ENCODE peak calls at places on chromosomes 1 and 21, in eight cellular contexts. W, L, K, Z, H, M, C and I are unnamed samples.
A peak's percentile ranks its signal among the peaks of the same experiment; 100 is the strongest.

GRCh38 chr1:109530457-109531204 is 9.0 kb upstream of the GPR61 start:
- DNase-seq in L (no peak), K (no peak), H (no peak), M (no peak), W (no peak), Z (peak; percentile 57), C (no peak), I (no peak)

GRCh38 chr1:21752186-21752585 is 30.8 kb downstream of the USP48 start:
- DNase-seq in L (no peak), H (no peak), W (no peak), Z (no peak), C (no peak), K (no peak), M (no peak), I (no peak)

GRCh38 chr1:26126321-26127084 is 14.9 kb downstream of the PDIK1L start:
- DNase-seq in L (no peak), C (no peak), Z (no peak), H (no peak), M (no peak), W (no peak), K (peak; percentile 35), I (peak; percentile 34)

GRCh38 chr1:153478692-153479618 is 18.5 kb upstream of the S100A7 start:
- DNase-seq in K (no peak), M (no peak), H (no peak), Z (no peak), C (no peak), L (no peak), W (no peak), I (no peak)

GRCh38 chr1:169052727-169053126 is 53.8 kb upstream of the ATP1B1 start:
- DNase-seq in W (no peak), K (no peak), Z (no peak), M (no peak), L (no peak), C (no peak), H (no peak), I (no peak)

GRCh38 chr1:68198752-68199151 is 33.6 kb downstream of the WLS start:
- DNase-seq in W (no peak), K (no peak), M (no peak), C (peak; percentile 69), Z (no peak), H (no peak), L (no peak), I (no peak)

GRCh38 chr1:201533836-201534235 is 5.1 kb upstream of the NAV1 start:
- DNase-seq in Z (peak; percentile 46), M (no peak), L (no peak), C (no peak), H (no peak), W (no peak), K (no peak), I (no peak)

GRCh38 chr1:43600033-43601020 is 49.6 kb upstream of the KDM4A start:
- DNase-seq in Z (peak; percentile 12), C (no peak), K (no peak), W (no peak), L (no peak), M (no peak), H (no peak), I (no peak)

GRCh38 chr1:153683853-153684252 is 5.4 kb downstream of the NPR1 start:
- DNase-seq in K (no peak), H (no peak), W (peak; percentile 38), L (no peak), M (no peak), Z (no peak), C (no peak), I (no peak)

GRCh38 chr1:190170321-190170720 is 307.3 kb downstream of the BRINP3 start:
- DNase-seq in Z (no peak), W (no peak), K (no peak), L (no peak), M (no peak), H (no peak), C (peak; percentile 24), I (no peak)

GRCh38 chr1:198113302-198113701 is 43.5 kb upstream of the NEK7 start:
- DNase-seq in K (no peak), M (no peak), C (no peak), H (peak; percentile 73), L (no peak), W (no peak), Z (no peak), I (no peak)

GRCh38 chr1:31007462-31007991 is 58.0 kb downstream of the PUM1 start:
- DNase-seq in Z (no peak), M (peak; percentile 52), K (no peak), L (no peak), C (peak; percentile 74), W (peak; percentile 15), H (peak; percentile 95), I (no peak)

GRCh38 chr1:43854473-43854872 is 79.1 kb upstream of the ARTN start:
- DNase-seq in C (no peak), K (no peak), W (no peak), Z (no peak), M (no peak), L (no peak), H (no peak), I (no peak)

GRCh38 chr1:180939072-180939705 is 26.5 kb downstream of the KIAA1614 start:
- DNase-seq in W (no peak), K (no peak), C (no peak), L (no peak), M (no peak), H (no peak), Z (no peak), I (peak; percentile 22)

GRCh38 chr1:161192476-161193465 is 6.1 kb downstream of the ADAMTS4 start:
- DNase-seq in Z (peak; percentile 81), H (no peak), W (peak; percentile 50), K (peak; percentile 60), L (peak; percentile 81), C (peak; percentile 68), M (no peak), I (no peak)

GRCh38 chr21:42758721-42759593 is 105.5 kb downstream of the PDE9A start:
- DNase-seq in Z (no peak), L (no peak), M (no peak), H (no peak), W (no peak), C (no peak), K (no peak), I (peak; percentile 53)

GRCh38 chr1:37949524-37950152 is 2.8 kb upstream of the INPP5B start:
- DNase-seq in H (no peak), K (no peak), W (no peak), L (no peak), M (no peak), C (no peak), Z (no peak), I (peak; percentile 28)

GRCh38 chr1:101291562-101292035 is 54.8 kb downstream of the S1PR1 start:
- DNase-seq in C (peak; percentile 93), L (peak; percentile 30), W (peak; percentile 5), H (peak; percentile 56), K (no peak), M (no peak), Z (no peak), I (no peak)

GRCh38 chr1:246198141-246198820 is 308.8 kb downstream of the SMYD3 start:
- DNase-seq in L (no peak), H (no peak), Z (no peak), M (no peak), C (no peak), K (no peak), W (no peak), I (no peak)

GRCh38 chr1:180116964-180117763 is 37.5 kb upstream of the QSOX1 start:
- DNase-seq in M (no peak), C (no peak), Z (no peak), H (no peak), L (peak; percentile 49), W (no peak), K (no peak), I (no peak)

GRCh38 chr1:200506471-200506870 is 96.6 kb upstream of the ZNF281 start:
- DNase-seq in W (no peak), L (no peak), C (no peak), K (no peak), Z (no peak), M (no peak), H (no peak), I (no peak)

GRCh38 chr1:145714524-145715111 is 4.7 kb upstream of the CD160 start:
- DNase-seq in K (no peak), L (no peak), Z (no peak), H (no peak), W (no peak), C (no peak), M (no peak), I (no peak)

GRCh38 chr1:168301664-168302320 is 21.1 kb downstream of the TBX19 start:
- DNase-seq in L (peak; percentile 41), W (peak; percentile 73), C (no peak), Z (no peak), M (peak; percentile 75), K (no peak), H (peak; percentile 82), I (no peak)

GRCh38 chr1:47722909-47723580 is 274.1 kb downstream of the TRABD2B start:
- DNase-seq in W (no peak), Z (no peak), C (no peak), L (no peak), K (no peak), M (no peak), H (no peak), I (no peak)
- H3K27me3 ChIP-seq in W (no peaks in the 10 kb centered on the region), Z (peaks cover 99% of the 10 kb centered on the region), C (peaks cover 41% of the 10 kb centered on the region), L (peaks cover 95% of the 10 kb centered on the region), K (peaks cover 60% of the 10 kb centered on the region), M (no peaks in the 10 kb centered on the region), H (peaks cover 16% of the 10 kb centered on the region), I (peaks cover 20% of the 10 kb centered on the region)

GRCh38 chr1:75131593-75132420 is 2.4 kb upstream of the LHX8 start:
- DNase-seq in H (no peak), L (no peak), M (no peak), C (no peak), Z (peak; percentile 54), K (no peak), W (no peak), I (no peak)

GRCh38 chr1:75129660-75130311 is 4.4 kb upstream of the LHX8 start:
- DNase-seq in Z (no peak), M (no peak), L (no peak), K (no peak), H (no peak), W (no peak), C (no peak), I (no peak)

GRCh38 chr1:75130865-75131592 is 3.2 kb upstream of the LHX8 start:
- DNase-seq in C (no peak), K (no peak), Z (peak; percentile 66), L (peak; percentile 47), W (no peak), H (no peak), M (no peak), I (no peak)

GRCh38 chr1:75127916-75128717 is 6.1 kb upstream of the LHX8 start:
- DNase-seq in M (no peak), W (no peak), L (no peak), Z (no peak), K (no peak), H (no peak), C (no peak), I (peak; percentile 13)

GRCh38 chr1:75130312-75130677 is 3.9 kb upstream of the LHX8 start:
- DNase-seq in Z (peak; percentile 68), K (no peak), M (no peak), L (peak; percentile 47), W (no peak), H (no peak), C (no peak), I (peak; percentile 58)
- H3K27me3 ChIP-seq in Z (peaks cover 91% of the 10 kb centered on the region), K (peaks cover 99% of the 10 kb centered on the region), M (no peaks in the 10 kb centered on the region), L (peaks cover 90% of the 10 kb centered on the region), W (peaks cover 8% of the 10 kb centered on the region), H (peaks cover 62% of the 10 kb centered on the region), C (peaks cover 96% of the 10 kb centered on the region), I (peaks cover 100% of the 10 kb centered on the region)

GRCh38 chr1:53477626-53478025 is 18.4 kb downstream of the DMRTB1 start:
- DNase-seq in M (no peak), W (no peak), Z (no peak), H (no peak), K (no peak), C (no peak), L (no peak), I (no peak)
- H3K27me3 ChIP-seq in M (peaks cover 5% of the 10 kb centered on the region), W (no peaks in the 10 kb centered on the region), Z (no peaks in the 10 kb centered on the region), H (peaks cover 30% of the 10 kb centered on the region), K (no peaks in the 10 kb centered on the region), C (peaks cover 4% of the 10 kb centered on the region), L (peaks cover 7% of the 10 kb centered on the region), I (no peaks in the 10 kb centered on the region)

GRCh38 chr1:204763773-204764427 is 78.4 kb upstream of the LRRN2 start:
- DNase-seq in W (peak; percentile 97), H (peak; percentile 8), Z (peak; percentile 91), M (peak; percentile 66), C (peak; percentile 53), K (peak; percentile 55), L (peak; percentile 86), I (peak; percentile 71)
- H3K27me3 ChIP-seq in W (no peaks in the 10 kb centered on the region), H (peaks cover 14% of the 10 kb centered on the region), Z (peaks cover 22% of the 10 kb centered on the region), M (peaks cover 25% of the 10 kb centered on the region), C (peaks cover 16% of the 10 kb centered on the region), K (peaks cover 3% of the 10 kb centered on the region), L (peaks cover 33% of the 10 kb centered on the region), I (peaks cover 35% of the 10 kb centered on the region)